ENCODE peak calls at places on chromosome X, in four cellular contexts. W is HCT116, O is HepG2, J is K562. I is an unnamed sample.

GRCh38 chrX:7985568-7985967 is 58.4 kb upstream of the PNPLA4 start:
- DNase-seq in W (no peak), O (no peak), J (no peak), I (no peak)

GRCh38 chrX:21373637-21374162 is 518 bp upstream of the CNKSR2 start:
- DNase-seq in W (no peak), O (no peak), J (no peak), I (no peak)

GRCh38 chrX:114964374-114964773 is 53.0 kb downstream of the IL13RA2 start:
- DNase-seq in W (no peak), O (no peak), J (no peak), I (no peak)

GRCh38 chrX:127207326-127207725 is 387.8 kb downstream of the PRR32 start:
- DNase-seq in W (no peak), O (no peak), J (no peak), I (no peak)

GRCh38 chrX:357693-358471 is 28.8 kb downstream of the PPP2R3B start:
- DNase-seq in W (no peak), O (no peak), J (no peak), I (no peak)

GRCh38 chrX:10198254-10198653 is 41.5 kb downstream of the CLCN4 start:
- DNase-seq in W (no peak), O (no peak), J (no peak), I (no peak)

GRCh38 chrX:119072771-119073170 is at the start of gene CT47C1:
- DNase-seq in W (no peak), O (no peak), J (no peak), I (no peak)

GRCh38 chrX:9562851-9563250 is 98.0 kb downstream of the TBL1X start:
- DNase-seq in W (no peak), O (peak), J (no peak), I (no peak)

GRCh38 chrX:107448625-107449468 is 605 bp upstream of the FRMPD3 start:
- DNase-seq in W (no peak), O (no peak), J (no peak), I (peak)

GRCh38 chrX:107119281-107119680 is 659 bp upstream of the RBM41 start:
- DNase-seq in W (no peak), O (no peak), J (no peak), I (no peak)

GRCh38 chrX:100098660-100099375 is 311.3 kb downstream of the PCDH19 start:
- DNase-seq in W (no peak), O (no peak), J (no peak), I (no peak)

GRCh38 chrX:38882894-38883620 is 81.8 kb downstream of the MID1IP1 start:
- DNase-seq in W (peak), O (no peak), J (no peak), I (no peak)

GRCh38 chrX:11257711-11258110 is 35.5 kb upstream of the AMELX start:
- DNase-seq in W (no peak), O (no peak), J (no peak), I (no peak)

GRCh38 chrX:10356979-10357378 is 200.2 kb downstream of the CLCN4 start:
- DNase-seq in W (no peak), O (no peak), J (no peak), I (no peak)

GRCh38 chrX:42624524-42624923 is 153.4 kb downstream of the PPP1R2C start:
- DNase-seq in W (no peak), O (no peak), J (no peak), I (no peak)

GRCh38 chrX:41906515-41907165 is 16.7 kb downstream of the CASK start:
- DNase-seq in W (peak), O (no peak), J (no peak), I (no peak)

GRCh38 chrX:9340619-9341304 is 124.1 kb upstream of the TBL1X start:
- DNase-seq in W (no peak), O (no peak), J (no peak), I (peak)

GRCh38 chrX:15737957-15738685 is at the start of gene CA5B:
- DNase-seq in W (peak), O (no peak), J (peak), I (peak)

DNA sequence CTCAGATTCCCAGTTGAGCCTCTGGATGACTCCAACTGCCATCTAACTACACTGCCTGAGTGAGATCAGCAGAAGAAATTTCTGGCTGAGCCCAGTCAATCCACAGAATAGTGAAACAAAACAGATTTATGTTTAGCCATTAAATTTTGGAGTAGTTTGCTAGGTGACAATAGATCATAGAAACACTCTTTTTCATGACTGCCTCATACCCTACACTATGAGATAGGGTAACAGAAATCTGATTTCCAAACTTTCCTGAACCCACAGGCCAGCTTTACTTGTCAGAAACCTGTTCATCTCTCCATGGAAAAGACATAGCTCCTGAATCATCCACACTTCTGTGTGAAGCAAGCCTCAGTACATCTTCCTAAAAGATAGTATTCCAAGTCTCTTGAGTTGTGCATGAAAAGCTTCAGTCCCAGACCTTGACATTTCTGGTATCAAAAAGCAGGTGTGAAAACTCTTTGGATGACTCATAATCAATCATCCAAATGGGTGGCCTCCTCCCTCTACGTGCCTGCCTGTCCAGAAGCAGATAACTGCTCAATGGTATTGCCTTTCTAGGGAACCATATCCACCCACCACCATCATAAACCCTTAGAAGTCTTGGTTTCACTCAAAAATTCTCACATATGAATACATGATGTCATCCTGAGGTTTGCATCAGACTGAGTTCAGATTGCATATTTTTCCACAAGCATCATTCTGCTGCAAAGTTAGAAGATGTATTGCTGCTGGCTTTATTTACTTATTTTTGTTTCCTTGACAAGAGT is 47.5 kb upstream of the RAP2C start:
- DNase-seq in W (no peak), O (no peak), J (no peak), I (no peak)
- TF ChIP-seq ELF1 in W (no peak), O (no peak), J (no peak), I (no peak)

GRCh38 chrX:129641941-129642340 is 12.8 kb downstream of the APLN start:
- DNase-seq in W (no peak), O (no peak), J (no peak), I (no peak)
- TF ChIP-seq ELF1 in W (no peak), O (no peak), J (no peak), I (no peak)

GRCh38 chrX:87425618-87426017 is 92.0 kb upstream of the KLHL4 start:
- DNase-seq in W (no peak), O (no peak), J (no peak), I (no peak)
- TF ChIP-seq ELF1 in W (no peak), O (no peak), J (no peak), I (no peak)

DNA sequence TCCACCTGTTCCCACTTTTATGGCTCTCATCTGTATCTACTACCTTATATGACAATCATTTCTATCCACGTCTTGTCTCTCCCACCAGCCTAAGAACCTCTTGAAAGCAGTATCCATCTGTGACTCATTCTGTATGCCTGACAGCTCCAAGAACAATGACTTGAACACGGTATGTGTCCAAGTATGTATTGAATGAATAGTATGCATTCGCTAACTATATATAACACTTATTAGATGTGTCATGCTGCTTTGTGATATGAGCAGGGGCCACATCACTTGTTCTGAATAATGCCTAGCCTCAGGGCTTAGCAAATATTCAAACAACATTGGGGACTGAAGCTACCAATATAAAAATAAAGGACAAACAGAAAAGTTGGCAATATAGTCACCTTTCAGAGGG is 4.9 kb downstream of the OPHN1 start:
- DNase-seq in W (no peak), O (no peak), J (no peak), I (no peak)
- TF ChIP-seq ELF1 in W (no peak), O (no peak), J (no peak), I (no peak)

GRCh38 chrX:2829469-2830246 is 928 bp downstream of the GYG2 start:
- DNase-seq in W (no peak), O (no peak), J (no peak), I (no peak)
- TF ChIP-seq ELF1 in W (no peak), O (no peak), J (no peak), I (no peak)

I was measured in SK-N-SH.